ENCODE peak calls at places on chromosomes 3 and 15, in eight cellular contexts. Z is BE2C, L is lower leg skin, R is WERI-Rb-1, V is epithelial cell of esophagus, J is Peyer's patch, O is foreskin fibroblast, Q is cardiac muscle cell. S is an unnamed sample.

GRCh38 chr3:188212308-188212969 is 58.5 kb downstream of the LPP start:
- DNase-seq in Z (no peak), L (no peak), R (no peak), V (no peak), J (no peak), O (peak; percentile 54), Q (peak; percentile 55), S (no peak)

GRCh38 chr3:172241385-172241784 is 202.0 kb downstream of the FNDC3B start:
- DNase-seq in Z (no peak), L (no peak), R (no peak), V (no peak), J (no peak), O (no peak), Q (no peak), S (no peak)

GRCh38 chr15:58229297-58229768 is 91.2 kb downstream of the AQP9 start:
- DNase-seq in Z (no peak), L (no peak), R (no peak), V (peak; percentile 43), J (no peak), O (peak; percentile 47), Q (peak; percentile 32), S (no peak)

GRCh38 chr3:13144163-13145023 is 71.2 kb upstream of the IQSEC1 start:
- DNase-seq in Z (no peak), L (no peak), R (peak; percentile 5), V (no peak), J (peak; percentile 23), O (no peak), Q (no peak), S (no peak)

GRCh38 chr15:77497108-77497737 is 76.5 kb downstream of the HMG20A start:
- DNase-seq in Z (peak; percentile 79), L (peak; percentile 45), R (no peak), V (no peak), J (no peak), O (peak; percentile 64), Q (peak; percentile 35), S (no peak)

GRCh38 chr15:39979606-39980005 is 45.7 kb downstream of the EIF2AK4 start:
- DNase-seq in Z (no peak), L (no peak), R (no peak), V (no peak), J (no peak), O (peak; percentile 36), Q (no peak), S (no peak)

GRCh38 chr3:133880287-133880686 is 15.4 kb downstream of the RAB6B start:
- DNase-seq in Z (no peak), L (no peak), R (no peak), V (no peak), J (no peak), O (no peak), Q (no peak), S (no peak)

GRCh38 chr15:85533949-85534543 is 153.6 kb downstream of the AKAP13 start:
- DNase-seq in Z (no peak), L (no peak), R (no peak), V (no peak), J (no peak), O (no peak), Q (no peak), S (no peak)

GRCh38 chr15:67253517-67254237 is 784 bp downstream of the AAGAB start:
- DNase-seq in Z (no peak), L (no peak), R (no peak), V (peak; percentile 34), J (no peak), O (peak; percentile 44), Q (no peak), S (peak; percentile 5)

GRCh38 chr3:38039899-38040261 is 872 bp downstream of the DLEC1 start:
- DNase-seq in Z (no peak), L (peak; percentile 68), R (no peak), V (peak; percentile 57), J (no peak), O (peak; percentile 74), Q (no peak), S (no peak)

GRCh38 chr3:120460217-120460616 is 9.4 kb upstream of the FSTL1 start:
- DNase-seq in Z (no peak), L (no peak), R (no peak), V (no peak), J (no peak), O (no peak), Q (no peak), S (no peak)

GRCh38 chr3:10360478-10360877 is 39.6 kb upstream of the SEC13 start:
- DNase-seq in Z (no peak), L (no peak), R (no peak), V (no peak), J (no peak), O (peak; percentile 33), Q (no peak), S (no peak)

GRCh38 chr3:127978636-127979035 is 63.6 kb downstream of the KBTBD12 start:
- DNase-seq in Z (no peak), L (no peak), R (no peak), V (no peak), J (no peak), O (no peak), Q (no peak), S (no peak)

GRCh38 chr3:94176886-94177285 is 114.0 kb downstream of the NSUN3 start:
- DNase-seq in Z (no peak), L (no peak), R (no peak), V (no peak), J (no peak), O (no peak), Q (no peak), S (no peak)

GRCh38 chr15:41950127-41950483 is 22.3 kb downstream of the EHD4 start:
- DNase-seq in Z (no peak), L (no peak), R (no peak), V (no peak), J (no peak), O (no peak), Q (no peak), S (no peak)

GRCh38 chr15:32033186-32033890 is 3.0 kb downstream of the CHRNA7 start:
- DNase-seq in Z (no peak), L (no peak), R (no peak), V (no peak), J (no peak), O (no peak), Q (no peak), S (no peak)

GRCh38 chr15:58506064-58506490 is 74.3 kb downstream of the LIPC start:
- DNase-seq in Z (no peak), L (no peak), R (no peak), V (peak; percentile 50), J (no peak), O (no peak), Q (no peak), S (no peak)

GRCh38 chr3:98343647-98344507 is 9.8 kb upstream of the OR5K4 start:
- DNase-seq in Z (peak; percentile 65), L (no peak), R (peak; percentile 41), V (peak; percentile 72), J (no peak), O (peak; percentile 1), Q (peak; percentile 69), S (no peak)

GRCh38 chr3:147945968-147946519 is 536.9 kb downstream of the ZIC1 start:
- DNase-seq in Z (peak; percentile 56), L (no peak), R (no peak), V (peak; percentile 49), J (no peak), O (peak; percentile 95), Q (peak; percentile 43), S (peak; percentile 86)

GRCh38 chr3:61173685-61174084 is 77.6 kb downstream of the FHIT start:
- DNase-seq in Z (no peak), L (no peak), R (no peak), V (peak; percentile 4), J (no peak), O (no peak), Q (peak; percentile 1), S (no peak)

GRCh38 chr15:55588818-55589122 is 625 bp upstream of the PYGO1 start:
- DNase-seq in Z (no peak), L (no peak), R (no peak), V (no peak), J (no peak), O (no peak), Q (no peak), S (no peak)

GRCh38 chr15:29294732-29295131 is 25.1 kb upstream of the NSMCE3 start:
- DNase-seq in Z (no peak), L (no peak), R (no peak), V (no peak), J (no peak), O (no peak), Q (no peak), S (no peak)

GRCh38 chr15:67307889-67308597 is 53.5 kb downstream of the IQCH start:
- DNase-seq in Z (peak; percentile 36), L (no peak), R (no peak), V (no peak), J (no peak), O (no peak), Q (no peak), S (no peak)

GRCh38 chr3:141051641-141052569 is 758 bp downstream of the SPSB4 start:
- DNase-seq in Z (peak; percentile 76), L (no peak), R (peak; percentile 72), V (no peak), J (no peak), O (peak; percentile 45), Q (peak; percentile 80), S (no peak)
- H3K4me3 ChIP-seq in Z (peak overlapping the region; percentile 96), L (peak overlapping the region; percentile 21), R (peak overlapping the region; percentile 92), V (no peak overlapping the region), J (no peak overlapping the region), O (peak overlapping the region; percentile 35), Q (peak overlapping the region; percentile 86), S (peak overlapping the region; percentile 38)

GRCh38 chr3:43406637-43407023 is 120.3 kb downstream of the SNRK start:
- DNase-seq in Z (no peak), L (no peak), R (no peak), V (no peak), J (no peak), O (no peak), Q (no peak), S (no peak)
- TF ChIP-seq CTCF in Z (no peak), L (no peak), R (no peak), V (no peak), J (no peak), O (no peak), Q (no peak), S (no peak)

GRCh38 chr3:170322501-170323328 is 34.8 kb upstream of the SKIL start:
- DNase-seq in Z (no peak), L (no peak), R (no peak), V (no peak), J (no peak), O (no peak), Q (no peak), S (peak; percentile 51)
- H3K4me3 ChIP-seq in Z (no peak overlapping the region), L (no peak overlapping the region), R (no peak overlapping the region), V (no peak overlapping the region), J (no peak overlapping the region), O (no peak overlapping the region), Q (no peak overlapping the region), S (no peak overlapping the region)

GRCh38 chr15:62608369-62608768 is 434.2 kb upstream of the TPM1 start:
- DNase-seq in Z (no peak), L (no peak), R (no peak), V (no peak), J (no peak), O (no peak), Q (no peak), S (no peak)

GRCh38 chr15:62612771-62613170 is 429.8 kb upstream of the TPM1 start:
- DNase-seq in Z (no peak), L (no peak), R (no peak), V (no peak), J (no peak), O (no peak), Q (no peak), S (no peak)

GRCh38 chr15:62610499-62610898 is 432.0 kb upstream of the TPM1 start:
- DNase-seq in Z (no peak), L (no peak), R (no peak), V (peak; percentile 41), J (no peak), O (no peak), Q (no peak), S (no peak)

GRCh38 chr15:62612183-62612733 is 430.3 kb upstream of the TPM1 start:
- DNase-seq in Z (no peak), L (no peak), R (no peak), V (no peak), J (no peak), O (no peak), Q (no peak), S (no peak)

GRCh38 chr15:62611002-62611401 is 431.5 kb upstream of the TPM1 start:
- DNase-seq in Z (no peak), L (no peak), R (no peak), V (no peak), J (no peak), O (no peak), Q (no peak), S (no peak)
- TF ChIP-seq CTCF in Z (no peak), L (no peak), R (no peak), V (no peak), J (no peak), O (no peak), Q (no peak), S (no peak)